ENCODE peak calls at places on chromosomes 16 and 17, in ten cellular contexts. A is PC-3, G is osteoblast, W is H9, S is PC-9, J is DND-41, T is heart left ventricle, P is neural progenitor cell, Y is cardiac muscle cell, H is adipocyte. O is an unnamed sample.

GRCh38 chr17:50564916-50565315 is 4.4 kb downstream of the CACNA1G start:
- DNase-seq in S (no peak), Y (no peak), H (peak; percentile 85), J (no peak), P (no peak), T (no peak), A (no peak), W (no peak), G (peak; percentile 92), O (peak; percentile 93)

GRCh38 chr17:29120439-29120838 is 59.8 kb downstream of the MYO18A start:
- DNase-seq in Y (no peak), T (no peak), G (peak; percentile 23), H (no peak), S (no peak), W (no peak), J (no peak), A (no peak), P (no peak), O (no peak)

GRCh38 chr16:66166451-66166850 is 200.0 kb upstream of the CDH5 start:
- DNase-seq in A (no peak), P (no peak), J (no peak), H (no peak), T (no peak), W (no peak), S (no peak), Y (no peak), G (no peak), O (no peak)

GRCh38 chr17:30597776-30598288 is 120.6 kb downstream of the GOSR1 start:
- DNase-seq in S (no peak), T (no peak), J (no peak), W (no peak), G (no peak), H (peak; percentile 23), Y (no peak), P (no peak), A (no peak), O (peak; percentile 3)

GRCh38 chr17:46984892-46985291 is 5.8 kb upstream of the RPRML start:
- DNase-seq in P (no peak), W (no peak), T (no peak), H (no peak), S (no peak), J (no peak), Y (no peak), G (no peak), A (no peak), O (no peak)

GRCh38 chr17:45430738-45431530 is 1.7 kb downstream of the ARHGAP27 start:
- DNase-seq in W (peak; percentile 89), G (peak; percentile 93), S (peak; percentile 67), J (no peak), Y (no peak), H (peak; percentile 50), P (peak; percentile 48), T (no peak), A (peak; percentile 87), O (peak; percentile 54)

GRCh38 chr17:61495161-61495857 is 43.1 kb downstream of the TBX4 start:
- DNase-seq in W (no peak), H (no peak), J (no peak), S (peak; percentile 35), G (peak; percentile 96), Y (no peak), T (no peak), A (no peak), P (no peak), O (peak; percentile 69)

GRCh38 chr16:11990672-11991390 is 14.3 kb downstream of the SNX29 start:
- DNase-seq in A (no peak), T (no peak), S (no peak), J (no peak), Y (no peak), P (no peak), W (no peak), H (no peak), G (no peak), O (no peak)

GRCh38 chr16:30491744-30492308 is 19.3 kb downstream of the ITGAL start:
- DNase-seq in Y (no peak), T (peak; percentile 20), J (peak; percentile 26), H (peak; percentile 70), A (peak; percentile 79), S (peak; percentile 86), W (no peak), G (peak; percentile 96), P (no peak), O (peak; percentile 75)

GRCh38 chr17:17015221-17015620 is 27.0 kb upstream of the MPRIP start:
- DNase-seq in A (peak; percentile 35), S (no peak), W (no peak), Y (no peak), T (no peak), P (no peak), H (no peak), J (no peak), G (peak; percentile 21), O (no peak)

GRCh38 chr17:67157732-67158639 is 87.0 kb downstream of the HELZ start:
- DNase-seq in A (peak; percentile 60), W (no peak), P (peak; percentile 9), G (peak; percentile 44), T (no peak), Y (no peak), J (no peak), H (peak; percentile 44), S (no peak), O (peak; percentile 67)

GRCh38 chr16:88569614-88569984 is 604 bp upstream of the ZC3H18 start:
- DNase-seq in W (no peak), P (peak; percentile 47), T (no peak), Y (no peak), H (no peak), J (no peak), S (no peak), G (no peak), A (no peak), O (peak; percentile 52)

GRCh38 chr17:2222901-2223616 is 80.5 kb downstream of the SMG6 start:
- DNase-seq in J (no peak), G (peak; percentile 60), Y (peak; percentile 44), W (no peak), P (peak; percentile 21), H (peak; percentile 55), A (no peak), T (peak; percentile 61), S (no peak), O (peak; percentile 73)

GRCh38 chr16:50390914-50391700 is 22.3 kb upstream of the BRD7 start:
- DNase-seq in T (no peak), Y (peak; percentile 27), W (no peak), P (peak; percentile 69), A (no peak), H (peak; percentile 30), G (no peak), S (no peak), J (no peak), O (peak; percentile 32)

GRCh38 chr16:21260870-21261791 is 17.0 kb downstream of the CRYM start:
- DNase-seq in J (no peak), A (peak; percentile 64), T (no peak), G (peak; percentile 85), P (no peak), Y (no peak), H (peak; percentile 47), S (peak; percentile 9), W (no peak), O (peak; percentile 80)

GRCh38 chr16:8855051-8855786 is 13.6 kb downstream of the CARHSP1 start:
- DNase-seq in H (no peak), W (no peak), A (no peak), S (no peak), G (no peak), P (no peak), T (no peak), J (peak; percentile 41), Y (no peak), O (no peak)

GRCh38 chr16:8853150-8853549 is 15.7 kb downstream of the CARHSP1 start:
- DNase-seq in T (no peak), A (no peak), G (no peak), Y (no peak), S (no peak), W (no peak), H (no peak), J (no peak), P (no peak), O (no peak)

GRCh38 chr16:8855972-8856371 is 12.8 kb downstream of the CARHSP1 start:
- DNase-seq in T (no peak), P (no peak), S (no peak), W (no peak), A (no peak), Y (no peak), H (no peak), G (no peak), J (no peak), O (no peak)

GRCh38 chr16:8853611-8854010 is 15.2 kb downstream of the CARHSP1 start:
- DNase-seq in P (no peak), Y (no peak), T (no peak), A (no peak), W (no peak), S (no peak), J (no peak), G (no peak), H (no peak), O (no peak)

GRCh38 chr16:8854298-8854948 is 14.4 kb downstream of the CARHSP1 start:
- DNase-seq in H (no peak), G (peak; percentile 6), Y (no peak), W (no peak), S (no peak), T (no peak), P (no peak), J (no peak), A (no peak), O (no peak)
- H3K4me1 ChIP-seq in H (peaks cover 21% of the 10 kb centered on the region), G (peaks cover 14% of the 10 kb centered on the region), Y (no peaks in the 10 kb centered on the region), W (no peaks in the 10 kb centered on the region), S (no peaks in the 10 kb centered on the region), T (no peaks in the 10 kb centered on the region), P (no peaks in the 10 kb centered on the region), J (peaks cover 14% of the 10 kb centered on the region), A (peaks cover 16% of the 10 kb centered on the region), O (peaks cover 16% of the 10 kb centered on the region)

DNA sequence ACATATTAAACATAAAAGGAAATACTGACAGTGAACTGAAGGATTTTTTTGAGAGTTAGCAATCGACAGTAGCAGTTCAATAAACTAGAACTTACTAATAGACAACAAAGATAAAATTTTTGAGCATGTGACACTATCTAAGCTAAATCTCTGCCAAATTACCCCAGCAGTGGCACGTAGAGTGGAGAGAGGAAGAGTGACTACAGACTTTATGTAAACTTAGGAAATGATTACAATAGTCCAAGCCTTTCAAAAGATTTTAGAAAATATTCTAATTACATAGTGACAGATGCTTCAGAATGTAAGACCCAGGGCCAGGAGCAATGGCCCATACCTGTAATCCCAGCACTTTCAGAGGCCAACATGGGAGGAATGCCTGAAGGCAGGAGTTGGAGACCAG is 52.4 kb downstream of the CFDP1 start:
- DNase-seq in G (peak; percentile 39), J (no peak), S (no peak), A (peak; percentile 12), Y (no peak), W (no peak), T (no peak), P (no peak), H (no peak), O (peak; percentile 57)
- H3K4me1 ChIP-seq in G (peaks cover 38% of the 10 kb centered on the region), J (peaks cover 41% of the 10 kb centered on the region), S (peaks cover 46% of the 10 kb centered on the region), A (peaks cover 22% of the 10 kb centered on the region), Y (peaks cover 22% of the 10 kb centered on the region), W (no peaks in the 10 kb centered on the region), T (no peaks in the 10 kb centered on the region), P (peaks cover 12% of the 10 kb centered on the region), H (peaks cover 64% of the 10 kb centered on the region), O (peaks cover 55% of the 10 kb centered on the region)

GRCh38 chr17:80261895-80262279 is 1.2 kb downstream of the RNF213 start:
- DNase-seq in W (no peak), J (no peak), Y (no peak), P (no peak), T (no peak), G (no peak), A (no peak), S (no peak), H (no peak), O (no peak)
- H3K4me1 ChIP-seq in W (peaks cover 10% of the 10 kb centered on the region), J (peaks cover 50% of the 10 kb centered on the region), Y (no peaks in the 10 kb centered on the region), P (peaks cover 10% of the 10 kb centered on the region), T (peaks cover 6% of the 10 kb centered on the region), G (peaks cover 29% of the 10 kb centered on the region), A (peaks cover 25% of the 10 kb centered on the region), S (peaks cover 11% of the 10 kb centered on the region), H (peaks cover 34% of the 10 kb centered on the region), O (peaks cover 15% of the 10 kb centered on the region)

GRCh38 chr17:76683921-76684745 is 26.6 kb downstream of the MXRA7 start:
- DNase-seq in P (no peak), S (no peak), H (no peak), Y (no peak), W (no peak), G (no peak), T (no peak), A (no peak), J (no peak), O (no peak)
- H3K4me1 ChIP-seq in P (peaks cover 20% of the 10 kb centered on the region), S (no peaks in the 10 kb centered on the region), H (peaks cover 49% of the 10 kb centered on the region), Y (peaks cover 22% of the 10 kb centered on the region), W (peaks cover 3% of the 10 kb centered on the region), G (peaks cover 29% of the 10 kb centered on the region), T (peaks cover 18% of the 10 kb centered on the region), A (peaks cover 12% of the 10 kb centered on the region), J (peaks cover 4% of the 10 kb centered on the region), O (peaks cover 40% of the 10 kb centered on the region)